ENCODE peak calls at places on chromosomes 12 and 14, in seven cellular contexts. A, W, K, T, N, E and L are unnamed samples.

GRCh38 chr14:37087520-37087919 is 84.9 kb downstream of the SLC25A21 start:
- DNase-seq in A (no peak), W (no peak), K (no peak), T (no peak), N (no peak), E (no peak), L (no peak)

GRCh38 chr12:115963030-115963480 is 314.4 kb downstream of the MED13L start:
- DNase-seq in A (peak), W (peak), K (no peak), T (no peak), N (no peak), E (no peak), L (peak)

GRCh38 chr12:71075743-71076142 is 82.1 kb downstream of the TSPAN8 start:
- DNase-seq in A (peak), W (no peak), K (no peak), T (no peak), N (no peak), E (no peak), L (no peak)

GRCh38 chr14:77059276-77059934 is 30.9 kb upstream of the IRF2BPL start:
- DNase-seq in A (peak), W (peak), K (peak), T (no peak), N (no peak), E (no peak), L (peak)

GRCh38 chr12:4483885-4484823 is 38.5 kb upstream of the FGF6 start:
- DNase-seq in A (peak), W (no peak), K (no peak), T (no peak), N (no peak), E (no peak), L (no peak)

GRCh38 chr12:27525373-27525772 is 1.4 kb downstream of the PPFIBP1 start:
- DNase-seq in A (peak), W (no peak), K (peak), T (no peak), N (no peak), E (no peak), L (peak)

GRCh38 chr14:76955575-76956252 is 72.8 kb downstream of the IRF2BPL start:
- DNase-seq in A (peak), W (no peak), K (no peak), T (no peak), N (no peak), E (peak), L (peak)

GRCh38 chr12:69065804-69066203 is 132.8 kb upstream of the CPM start:
- DNase-seq in A (peak), W (no peak), K (no peak), T (no peak), N (no peak), E (no peak), L (no peak)

GRCh38 chr12:75690556-75690955 is 179.1 kb upstream of the KRR1 start:
- DNase-seq in A (peak), W (peak), K (no peak), T (no peak), N (no peak), E (no peak), L (peak)

GRCh38 chr14:55588259-55588699 is 8.3 kb downstream of the KTN1 start:
- DNase-seq in A (peak), W (no peak), K (no peak), T (no peak), N (no peak), E (no peak), L (peak)

GRCh38 chr14:68782091-68782981 is 10.5 kb downstream of the ZFP36L1 start:
- DNase-seq in A (no peak), W (no peak), K (no peak), T (no peak), N (no peak), E (no peak), L (no peak)

GRCh38 chr12:90842477-90842876 is 112.5 kb downstream of the CCER1 start:
- DNase-seq in A (no peak), W (no peak), K (no peak), T (no peak), N (no peak), E (no peak), L (no peak)

GRCh38 chr14:51993274-51993673 is 3.9 kb downstream of the RTRAF start:
- DNase-seq in A (no peak), W (no peak), K (no peak), T (no peak), N (no peak), E (no peak), L (no peak)

GRCh38 chr14:71397371-71397770 is 490.1 kb downstream of the PCNX1 start:
- DNase-seq in A (no peak), W (peak), K (no peak), T (no peak), N (no peak), E (no peak), L (no peak)

GRCh38 chr14:54503476-54503875 is 6.2 kb upstream of the CGRRF1 start:
- DNase-seq in A (peak), W (no peak), K (no peak), T (no peak), N (no peak), E (no peak), L (peak)

GRCh38 chr12:53750812-53751335 is 905 bp downstream of the CISTR start:
- DNase-seq in A (no peak), W (no peak), K (no peak), T (peak), N (no peak), E (peak), L (no peak)

GRCh38 chr14:26765768-26766550 is 168.1 kb upstream of the NOVA1 start:
- DNase-seq in A (peak), W (no peak), K (no peak), T (no peak), N (no peak), E (no peak), L (peak)

GRCh38 chr12:92389466-92389865 is 243.8 kb upstream of the BTG1 start:
- DNase-seq in A (no peak), W (no peak), K (no peak), T (no peak), N (no peak), E (no peak), L (no peak)

GRCh38 chr14:34978444-34978843 is 4.3 kb upstream of the SRP54 start:
- DNase-seq in A (no peak), W (no peak), K (no peak), T (no peak), N (no peak), E (no peak), L (no peak)

GRCh38 chr14:61567838-61568571 is 127.3 kb upstream of the HIF1A start:
- DNase-seq in A (no peak), W (no peak), K (no peak), T (no peak), N (no peak), E (peak), L (no peak)

GRCh38 chr12:30847259-30847658 is 79.3 kb upstream of the TSPAN11 start:
- DNase-seq in A (peak), W (no peak), K (peak), T (no peak), N (no peak), E (no peak), L (peak)

GRCh38 chr12:26227376-26227775 is 32.0 kb downstream of the SSPN start:
- DNase-seq in A (no peak), W (no peak), K (no peak), T (no peak), N (no peak), E (no peak), L (no peak)

GRCh38 chr14:38860530-38860929 is 242.5 kb downstream of the SEC23A start:
- DNase-seq in A (no peak), W (no peak), K (no peak), T (no peak), N (no peak), E (no peak), L (no peak)

GRCh38 chr14:87450193-87450592 is 542.8 kb downstream of the GALC start:
- DNase-seq in A (no peak), W (no peak), K (no peak), T (no peak), N (no peak), E (no peak), L (no peak)

GRCh38 chr14:51507556-51508511 is 143.9 kb upstream of the FRMD6 start:
- DNase-seq in A (no peak), W (peak), K (no peak), T (peak), N (no peak), E (no peak), L (peak)

GRCh38 chr12:110249105-110249504 is 31.9 kb upstream of the ATP2A2 start:
- DNase-seq in A (no peak), W (no peak), K (no peak), T (no peak), N (no peak), E (no peak), L (no peak)

GRCh38 chr14:49992901-49993335 is 100.0 kb downstream of the ARF6 start:
- DNase-seq in A (peak), W (no peak), K (no peak), T (no peak), N (no peak), E (peak), L (peak)

GRCh38 chr14:59296508-59296907 is 108.0 kb downstream of the DAAM1 start:
- DNase-seq in A (no peak), W (no peak), K (no peak), T (no peak), N (no peak), E (no peak), L (no peak)

GRCh38 chr14:34837801-34838322 is 37.3 kb downstream of the BAZ1A start:
- DNase-seq in A (peak), W (no peak), K (no peak), T (no peak), N (no peak), E (no peak), L (no peak)

GRCh38 chr14:36874396-36875138 is 212.9 kb downstream of the PAX9 start:
- DNase-seq in A (peak), W (no peak), K (no peak), T (no peak), N (no peak), E (no peak), L (no peak)

GRCh38 chr14:52312872-52313492 is 1.1 kb upstream of the PTGER2 start:
- DNase-seq in A (no peak), W (no peak), K (no peak), T (no peak), N (no peak), E (no peak), L (peak)

GRCh38 chr12:61880186-61880585 is 380.0 kb upstream of the USP15 start:
- DNase-seq in A (no peak), W (no peak), K (no peak), T (no peak), N (no peak), E (no peak), L (no peak)

GRCh38 chr14:51869426-51870113 is 9.2 kb downstream of the GNG2 start:
- DNase-seq in A (no peak), W (no peak), K (no peak), T (no peak), N (no peak), E (no peak), L (no peak)

GRCh38 chr12:29743072-29743471 is 40.7 kb downstream of the TMTC1 start:
- DNase-seq in A (no peak), W (no peak), K (no peak), T (no peak), N (no peak), E (no peak), L (peak)

GRCh38 chr12:104672501-104673265 is 215.9 kb downstream of the CHST11 start:
- DNase-seq in A (peak), W (no peak), K (peak), T (no peak), N (peak), E (no peak), L (peak)

GRCh38 chr12:105378821-105379400 is 48.4 kb downstream of the C12orf75 start:
- DNase-seq in A (peak), W (no peak), K (no peak), T (no peak), N (no peak), E (no peak), L (peak)

GRCh38 chr12:81668475-81668874 is 90.7 kb downstream of the PPFIA2 start:
- DNase-seq in A (peak), W (no peak), K (peak), T (no peak), N (no peak), E (no peak), L (peak)

GRCh38 chr14:54478621-54479215 is 10.1 kb downstream of the GMFB start:
- DNase-seq in A (no peak), W (no peak), K (no peak), T (no peak), N (no peak), E (no peak), L (no peak)

GRCh38 chr12:69570545-69571399 is 14.5 kb upstream of the CCT2 start:
- DNase-seq in A (peak), W (no peak), K (peak), T (no peak), N (no peak), E (peak), L (peak)

GRCh38 chr14:106507354-106507753 is 981.0 kb downstream of the TMEM121 start:
- DNase-seq in A (no peak), W (no peak), K (no peak), T (no peak), N (no peak), E (no peak), L (no peak)
- TF ChIP-seq CTCF in A (no peak), W (no peak), K (no peak), T (no peak), N (no peak), E (no peak), L (no peak)

DNA sequence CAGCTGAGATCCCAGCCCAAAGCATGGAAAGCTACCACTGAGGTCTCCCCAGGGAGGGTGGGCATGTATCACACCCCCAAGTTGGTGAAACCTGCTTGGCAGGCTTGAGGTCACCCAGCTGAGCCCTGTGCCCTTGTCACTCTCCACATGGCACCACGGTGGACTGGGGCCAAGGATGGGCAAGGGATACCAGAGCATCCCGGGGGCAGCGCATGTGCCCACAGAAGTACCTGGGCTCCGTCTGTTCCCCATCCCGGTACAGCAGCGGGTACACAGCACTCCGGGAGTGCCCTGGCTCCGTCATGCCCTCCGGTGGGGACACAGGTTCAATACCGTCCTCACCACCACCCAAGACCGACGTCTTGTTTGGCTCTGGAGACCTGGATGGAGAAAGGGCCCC is 38.0 kb downstream of the RFLNA start:
- DNase-seq in A (no peak), W (no peak), K (no peak), T (no peak), N (no peak), E (no peak), L (no peak)
- TF ChIP-seq CTCF in A (no peak), W (no peak), K (no peak), T (no peak), N (no peak), E (no peak), L (no peak)

DNA sequence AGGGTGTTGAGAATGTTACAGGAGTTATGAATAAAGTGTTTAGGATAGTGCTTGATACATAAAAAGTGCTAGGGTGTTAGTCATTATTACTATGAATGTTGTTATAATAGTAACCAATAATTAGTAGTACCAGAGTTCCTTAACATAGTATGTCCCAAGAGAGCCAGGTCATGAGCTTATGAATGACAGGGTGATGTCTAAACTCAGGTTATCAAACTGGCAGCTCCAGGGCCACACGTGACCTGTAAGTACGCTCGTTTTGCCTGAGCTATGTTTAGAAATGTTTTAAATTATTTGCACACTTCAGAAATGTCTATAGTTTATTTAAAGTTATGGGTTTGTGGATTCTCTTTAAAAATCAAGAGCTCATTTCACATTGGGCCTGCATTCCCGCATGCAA is 14.1 kb upstream of the GRIP1 start:
- DNase-seq in A (no peak), W (no peak), K (no peak), T (no peak), N (no peak), E (no peak), L (no peak)
- TF ChIP-seq CTCF in A (no peak), W (no peak), K (no peak), T (no peak), N (no peak), E (no peak), L (no peak)

DNA sequence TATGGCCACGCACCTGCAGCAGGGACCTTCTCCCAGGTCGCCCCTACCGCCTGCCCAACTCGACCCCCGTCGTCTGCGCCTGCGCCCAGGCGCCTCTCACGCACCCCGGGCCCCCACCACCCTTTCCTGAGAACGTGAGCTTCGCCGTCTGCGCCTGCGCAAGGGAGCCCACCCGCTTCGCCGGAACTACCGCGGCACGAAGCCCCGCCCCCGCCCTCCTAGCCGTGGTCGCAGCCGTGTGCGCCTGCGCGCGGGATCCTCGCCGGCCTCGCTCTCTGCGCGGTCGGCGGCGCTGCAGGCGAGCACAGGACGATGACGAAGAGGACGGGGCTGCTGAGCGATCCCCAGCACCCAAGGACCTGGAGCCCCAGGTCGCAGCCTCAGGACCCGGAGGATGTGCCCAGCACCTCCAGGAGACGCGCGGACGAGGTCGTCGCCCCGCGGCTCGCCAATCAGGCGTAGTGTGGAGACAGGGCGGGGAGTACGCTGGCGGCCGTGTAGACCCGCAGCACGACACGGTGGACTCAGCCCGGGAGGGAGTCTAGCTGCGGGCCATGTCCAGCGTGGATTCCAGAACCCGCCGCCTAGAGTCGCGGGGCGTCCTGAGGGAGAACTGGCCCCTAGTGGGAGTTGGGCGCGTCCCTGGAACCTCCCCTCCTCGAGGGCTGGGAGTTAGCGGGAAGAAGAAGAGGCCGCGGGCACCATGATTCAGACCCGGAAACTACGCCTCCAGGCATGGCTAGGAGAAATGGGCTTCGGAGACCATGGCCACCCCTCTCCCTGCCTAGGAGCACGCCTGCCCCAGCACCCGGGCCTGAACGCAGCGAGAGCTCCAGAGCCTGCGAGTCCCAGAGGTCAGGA is 1120.8 kb upstream of the TMEM132C start:
- DNase-seq in A (no peak), W (no peak), K (no peak), T (peak), N (no peak), E (no peak), L (peak)
- TF ChIP-seq CTCF in A (no peak), W (peak), K (no peak), T (no peak), N (no peak), E (no peak), L (no peak)

GRCh38 chr12:18224745-18225144 is 36.6 kb upstream of the PIK3C2G start:
- DNase-seq in A (peak), W (no peak), K (no peak), T (no peak), N (no peak), E (peak), L (peak)
- TF ChIP-seq CTCF in A (peak), W (peak), K (peak), T (no peak), N (peak), E (peak), L (peak)

GRCh38 chr12:49100380-49100779 is 5.8 kb upstream of the DHH start:
- DNase-seq in A (no peak), W (no peak), K (no peak), T (no peak), N (no peak), E (no peak), L (no peak)
- TF ChIP-seq CTCF in A (no peak), W (no peak), K (no peak), T (no peak), N (no peak), E (no peak), L (no peak)

GRCh38 chr12:113135178-113136127 is at the start of gene RASAL1:
- DNase-seq in A (peak), W (no peak), K (peak), T (peak), N (no peak), E (peak), L (no peak)
- TF ChIP-seq CTCF in A (peak), W (peak), K (peak), T (peak), N (peak), E (peak), L (no peak)

GRCh38 chr14:41609704-41610183 is 3.1 kb downstream of the LRFN5 start:
- DNase-seq in A (peak), W (no peak), K (no peak), T (peak), N (no peak), E (no peak), L (peak)
- TF ChIP-seq CTCF in A (peak), W (no peak), K (no peak), T (no peak), N (no peak), E (no peak), L (peak)

GRCh38 chr14:67551940-67552339 is 18.9 kb downstream of the PLEKHH1 start:
- DNase-seq in A (no peak), W (no peak), K (no peak), T (no peak), N (no peak), E (no peak), L (no peak)
- TF ChIP-seq CTCF in A (no peak), W (no peak), K (no peak), T (no peak), N (no peak), E (no peak), L (no peak)